ENCODE peak calls at places on chromosomes 4 and X, in nine cellular contexts. I is AG09309, H is PC-9, D is cardiac fibroblast, X is psoas muscle, M is sigmoid colon, A is keratinocyte, B is A549, V is tibial artery. L is an unnamed sample.

GRCh38 chr4:151953286-151953685 is 192.5 kb upstream of the GATB start:
- DNase-seq in I (no peak), H (no peak), D (no peak), X (no peak), M (no peak), A (no peak), B (no peak), V (no peak), L (no peak)

GRCh38 chr4:40910706-40911105 is 161.0 kb downstream of the NSUN7 start:
- DNase-seq in I (no peak), H (no peak), D (peak; percentile 64), X (no peak), M (no peak), A (no peak), B (no peak), V (no peak), L (no peak)

GRCh38 chr4:90084277-90084966 is 42.8 kb upstream of the CCSER1 start:
- DNase-seq in I (no peak), H (no peak), D (no peak), X (no peak), M (no peak), A (no peak), B (no peak), V (no peak), L (no peak)

GRCh38 chr4:123659759-123660158 is 263.2 kb downstream of the SPRY1 start:
- DNase-seq in I (no peak), H (no peak), D (peak; percentile 20), X (no peak), M (no peak), A (no peak), B (no peak), V (no peak), L (no peak)

GRCh38 chrX:15567886-15568616 is 32.7 kb downstream of the ACE2 start:
- DNase-seq in I (no peak), H (no peak), D (peak; percentile 52), X (no peak), M (no peak), A (no peak), B (no peak), V (no peak), L (no peak)

GRCh38 chr4:99447079-99447478 is 11.9 kb upstream of the ADH7 start:
- DNase-seq in I (peak; percentile 23), H (peak; percentile 42), D (peak; percentile 70), X (no peak), M (no peak), A (no peak), B (no peak), V (no peak), L (peak; percentile 80)

GRCh38 chr4:48329976-48330375 is 11.4 kb upstream of the SLAIN2 start:
- DNase-seq in I (peak; percentile 72), H (no peak), D (peak; percentile 75), X (no peak), M (no peak), A (no peak), B (no peak), V (no peak), L (no peak)

GRCh38 chrX:64571011-64571410 is 175.8 kb upstream of the MTMR8 start:
- DNase-seq in I (no peak), H (no peak), D (no peak), X (no peak), M (no peak), A (no peak), B (no peak), V (no peak), L (no peak)

GRCh38 chr4:142567199-142567598 is 278.9 kb downstream of the INPP4B start:
- DNase-seq in I (no peak), H (no peak), D (no peak), X (no peak), M (no peak), A (no peak), B (peak; percentile 4), V (no peak), L (no peak)

GRCh38 chr4:168126952-168127351 is 34.6 kb downstream of the ANXA10 start:
- DNase-seq in I (no peak), H (no peak), D (no peak), X (no peak), M (no peak), A (no peak), B (no peak), V (no peak), L (no peak)

GRCh38 chr4:74777531-74777930 is 16.8 kb downstream of the BTC start:
- DNase-seq in I (no peak), H (no peak), D (no peak), X (no peak), M (no peak), A (no peak), B (no peak), V (no peak), L (no peak)

GRCh38 chr4:68520985-68521384 is 55.1 kb downstream of the UGT2B17 start:
- DNase-seq in I (no peak), H (no peak), D (no peak), X (no peak), M (no peak), A (no peak), B (no peak), V (no peak), L (no peak)

GRCh38 chr4:161555689-161556660 is 607.8 kb downstream of the FSTL5 start:
- DNase-seq in I (peak; percentile 43), H (no peak), D (no peak), X (no peak), M (no peak), A (no peak), B (no peak), V (no peak), L (peak; percentile 25)

DNA sequence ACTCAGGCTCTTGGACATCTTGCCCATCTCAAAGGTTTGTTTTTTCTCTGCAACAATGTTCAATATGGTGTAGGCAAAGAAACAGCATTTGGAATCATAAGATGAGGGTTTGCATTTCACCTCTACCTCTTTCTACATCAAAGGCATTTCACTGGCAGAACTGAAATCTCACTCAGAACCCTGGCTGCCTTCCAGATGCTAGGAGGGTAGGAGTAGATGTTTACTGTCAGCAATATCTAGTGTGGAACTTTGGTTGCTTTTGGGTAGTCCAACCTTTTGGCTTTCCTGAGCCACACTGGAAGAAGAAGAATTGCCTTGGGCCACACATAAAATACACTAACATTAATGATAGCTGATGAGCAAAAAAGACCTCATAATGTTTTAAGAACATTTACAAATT is 297.0 kb upstream of the KLF3 start:
- DNase-seq in I (no peak), H (no peak), D (no peak), X (no peak), M (no peak), A (no peak), B (no peak), V (no peak), L (no peak)
- TF ChIP-seq CTCF in I (no peak), H (no peak), D (no peak), X (no peak), M (no peak), A (no peak), B (no peak), V (no peak), L (no peak)

GRCh38 chrX:106999002-106999975 is 723 bp downstream of the MORC4 start:
- DNase-seq in I (no peak), H (peak; percentile 47), D (peak; percentile 62), X (peak; percentile 43), M (peak; percentile 76), A (no peak), B (peak; percentile 25), V (peak; percentile 64), L (no peak)
- H3K4me3 ChIP-seq in I (peak overlapping the region; percentile 58), H (peak overlapping the region; percentile 75), D (peak overlapping the region; percentile 64), X (peak overlapping the region; percentile 71), M (peak overlapping the region; percentile 61), A (peak overlapping the region; percentile 48), B (peak overlapping the region; percentile 99), V (peak overlapping the region; percentile 64), L (peak overlapping the region; percentile 66)

GRCh38 chrX:120692319-120692718 is 62.5 kb upstream of the C1GALT1C1 start:
- DNase-seq in I (no peak), H (no peak), D (no peak), X (no peak), M (no peak), A (no peak), B (no peak), V (no peak), L (no peak)
- TF ChIP-seq CTCF in I (no peak), H (no peak), D (no peak), X (no peak), M (no peak), A (no peak), B (no peak), V (no peak), L (no peak)

DNA sequence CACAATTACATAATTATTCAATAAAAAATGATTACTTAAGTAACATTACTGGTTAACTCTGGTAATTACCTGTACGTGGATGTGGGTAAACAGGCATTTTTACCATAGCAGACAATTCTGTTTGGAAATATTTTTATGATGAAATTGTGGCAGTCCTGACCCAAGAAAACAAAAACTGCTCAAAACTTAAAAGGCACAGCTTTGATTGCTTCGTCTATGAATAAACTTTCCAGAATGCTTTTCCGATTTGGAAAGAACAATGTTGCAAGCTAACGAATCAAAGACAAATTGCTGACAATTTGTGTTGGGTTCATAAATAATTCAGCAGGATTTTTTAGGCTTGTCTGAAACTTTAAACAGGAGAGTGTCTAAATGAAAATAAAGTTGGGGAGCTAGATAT is 150.6 kb upstream of the GYPA start:
- DNase-seq in I (no peak), H (no peak), D (no peak), X (no peak), M (no peak), A (no peak), B (no peak), V (no peak), L (no peak)
- H3K4me3 ChIP-seq in I (no peak overlapping the region), H (no peak overlapping the region), D (no peak overlapping the region), X (no peak overlapping the region), M (no peak overlapping the region), A (no peak overlapping the region), B (no peak overlapping the region), V (no peak overlapping the region), L (no peak overlapping the region)

GRCh38 chr4:126046081-126046614 is 731.4 kb downstream of the FAT4 start:
- DNase-seq in I (no peak), H (no peak), D (no peak), X (no peak), M (no peak), A (no peak), B (no peak), V (no peak), L (no peak)

GRCh38 chr4:126047114-126047513 is 732.4 kb downstream of the FAT4 start:
- DNase-seq in I (no peak), H (no peak), D (no peak), X (no peak), M (no peak), A (no peak), B (no peak), V (no peak), L (no peak)

GRCh38 chr4:126057371-126057770 is 742.6 kb downstream of the FAT4 start:
- DNase-seq in I (no peak), H (no peak), D (no peak), X (no peak), M (no peak), A (no peak), B (no peak), V (no peak), L (no peak)

GRCh38 chr4:126051709-126052424 is 737.1 kb downstream of the FAT4 start:
- DNase-seq in I (peak; percentile 24), H (no peak), D (peak; percentile 70), X (no peak), M (no peak), A (no peak), B (no peak), V (no peak), L (no peak)
- TF ChIP-seq CTCF in I (no peak), H (no peak), D (peak; percentile 22), X (no peak), M (no peak), A (no peak), B (no peak), V (no peak), L (no peak)

L was measured in epithelial cell of proximal tubule.